ENCODE peak calls at places on chromosomes 6 and 20, in ten cellular contexts. O is psoas muscle; D is keratinocyte; Q is tibial nerve; F is A549; L is tibial artery; S is left ventricle myocardium inferior; Y is CD8-positive, alpha-beta memory T cell; N is IMR-90; H is prostate gland. X is an unnamed sample.

GRCh38 chr20:35491823-35492222 is 36.4 kb downstream of the CEP250 start:
- DNase-seq in S (no peak), H (no peak), O (no peak), Y (no peak), F (no peak), L (no peak), N (peak; percentile 18), D (no peak), Q (no peak), X (no peak)

GRCh38 chr6:116580198-116580597 is 8.9 kb downstream of the RWDD1 start:
- DNase-seq in Y (no peak), N (peak; percentile 74), H (no peak), F (no peak), O (no peak), L (no peak), S (no peak), Q (no peak), D (no peak), X (no peak)

GRCh38 chr6:133184798-133185380 is 56.3 kb upstream of the EYA4 start:
- DNase-seq in H (no peak), N (peak; percentile 53), S (no peak), L (no peak), Y (no peak), O (no peak), D (no peak), F (peak; percentile 23), Q (no peak), X (no peak)

GRCh38 chr6:88166901-88167624 is 916 bp upstream of the CNR1 start:
- DNase-seq in F (no peak), N (no peak), Q (no peak), H (no peak), L (no peak), S (no peak), O (no peak), D (no peak), Y (no peak), X (no peak)

GRCh38 chr6:105459884-105460283 is 57.0 kb upstream of the PREP start:
- DNase-seq in Q (no peak), Y (no peak), D (peak; percentile 40), L (no peak), H (no peak), O (no peak), N (peak; percentile 35), S (no peak), F (peak; percentile 12), X (no peak)

GRCh38 chr20:8844179-8844578 is 224.7 kb upstream of the PLCB4 start:
- DNase-seq in N (no peak), L (no peak), Q (no peak), H (no peak), O (no peak), F (no peak), D (no peak), S (no peak), Y (no peak), X (no peak)

GRCh38 chr6:7785243-7785941 is 59.5 kb downstream of the BMP6 start:
- DNase-seq in L (no peak), F (no peak), O (no peak), S (no peak), N (no peak), Q (no peak), D (no peak), Y (no peak), H (no peak), X (no peak)

GRCh38 chr20:6636209-6637159 is 131.0 kb upstream of the BMP2 start:
- DNase-seq in S (no peak), O (no peak), L (no peak), D (no peak), Y (no peak), Q (peak; percentile 57), N (peak; percentile 69), H (peak; percentile 43), F (peak; percentile 47), X (peak; percentile 42)

GRCh38 chr6:37501632-37502466 is 2.2 kb upstream of the CCDC167 start:
- DNase-seq in F (no peak), H (no peak), O (no peak), D (no peak), Y (peak; percentile 67), S (no peak), L (no peak), N (no peak), Q (no peak), X (no peak)

GRCh38 chr20:37071481-37071911 is 24.3 kb downstream of the RBL1 start:
- DNase-seq in F (no peak), L (no peak), D (peak; percentile 57), Y (peak; percentile 55), Q (no peak), N (peak; percentile 67), O (no peak), H (no peak), S (no peak), X (no peak)

GRCh38 chr6:19181252-19181651 is 655.9 kb upstream of the ID4 start:
- DNase-seq in H (peak; percentile 7), Q (no peak), D (no peak), Y (no peak), F (no peak), S (no peak), O (no peak), N (no peak), L (no peak), X (no peak)

GRCh38 chr6:106122306-106122940 is 36.3 kb downstream of the PRDM1 start:
- DNase-seq in L (no peak), Q (no peak), Y (no peak), F (no peak), S (no peak), N (no peak), D (no peak), O (no peak), H (no peak), X (no peak)

GRCh38 chr20:37804584-37805566 is 98.1 kb upstream of the VSTM2L start:
- DNase-seq in N (no peak), D (no peak), O (no peak), Q (no peak), S (no peak), Y (no peak), L (no peak), H (no peak), F (no peak), X (no peak)

GRCh38 chr6:167921831-167922230 is 75.6 kb upstream of the KIF25 start:
- DNase-seq in N (no peak), L (no peak), Y (no peak), S (no peak), D (no peak), O (no peak), F (no peak), Q (no peak), H (no peak), X (no peak)

GRCh38 chr6:149990672-149991402 is 27.1 kb downstream of the ULBP1 start:
- DNase-seq in Y (no peak), Q (no peak), F (no peak), H (no peak), O (no peak), D (no peak), L (peak; percentile 47), S (no peak), N (no peak), X (peak; percentile 37)

GRCh38 chr6:16064687-16065086 is 64.2 kb upstream of the MYLIP start:
- DNase-seq in S (no peak), D (no peak), F (no peak), O (no peak), Q (no peak), H (no peak), N (no peak), Y (no peak), L (no peak), X (no peak)

GRCh38 chr20:5073154-5074049 is 46.4 kb downstream of the PCNA start:
- DNase-seq in S (peak; percentile 88), Y (no peak), L (peak; percentile 97), F (peak; percentile 97), D (peak; percentile 75), H (peak; percentile 96), Q (peak; percentile 83), N (peak; percentile 22), O (peak; percentile 85), X (peak; percentile 95)

GRCh38 chr20:8039048-8039447 is 19.5 kb upstream of the TMX4 start:
- DNase-seq in Q (no peak), Y (no peak), F (peak; percentile 8), H (no peak), N (no peak), D (no peak), O (no peak), S (no peak), L (no peak), X (no peak)

GRCh38 chr6:57265755-57266221 is 43.7 kb upstream of the RAB23 start:
- DNase-seq in D (no peak), F (no peak), S (no peak), H (no peak), L (no peak), Q (no peak), Y (no peak), N (peak; percentile 72), O (no peak), X (no peak)

GRCh38 chr6:72967329-72967728 is 258.0 kb downstream of the KHDC1L start:
- DNase-seq in S (no peak), F (no peak), Q (no peak), L (no peak), N (no peak), D (no peak), O (no peak), H (no peak), Y (no peak), X (no peak)
- H3K27ac ChIP-seq in S (no peak overlapping the region), F (no peak overlapping the region), Q (no peak overlapping the region), L (no peak overlapping the region), N (no peak overlapping the region), D (no peak overlapping the region), O (peak overlapping the region; percentile 79), H (no peak overlapping the region), Y (no peak overlapping the region), X (no peak overlapping the region)

GRCh38 chr20:44199877-44200276 is 10.7 kb downstream of the OSER1 start:
- DNase-seq in Q (no peak), O (no peak), S (no peak), D (no peak), F (no peak), Y (no peak), N (no peak), H (no peak), L (no peak), X (no peak)
- H3K27ac ChIP-seq in Q (no peak overlapping the region), O (peak overlapping the region; percentile 92), S (no peak overlapping the region), D (no peak overlapping the region), F (peak overlapping the region; percentile 24), Y (no peak overlapping the region), N (peak overlapping the region; percentile 10), H (no peak overlapping the region), L (peak overlapping the region; percentile 3), X (no peak overlapping the region)

DNA sequence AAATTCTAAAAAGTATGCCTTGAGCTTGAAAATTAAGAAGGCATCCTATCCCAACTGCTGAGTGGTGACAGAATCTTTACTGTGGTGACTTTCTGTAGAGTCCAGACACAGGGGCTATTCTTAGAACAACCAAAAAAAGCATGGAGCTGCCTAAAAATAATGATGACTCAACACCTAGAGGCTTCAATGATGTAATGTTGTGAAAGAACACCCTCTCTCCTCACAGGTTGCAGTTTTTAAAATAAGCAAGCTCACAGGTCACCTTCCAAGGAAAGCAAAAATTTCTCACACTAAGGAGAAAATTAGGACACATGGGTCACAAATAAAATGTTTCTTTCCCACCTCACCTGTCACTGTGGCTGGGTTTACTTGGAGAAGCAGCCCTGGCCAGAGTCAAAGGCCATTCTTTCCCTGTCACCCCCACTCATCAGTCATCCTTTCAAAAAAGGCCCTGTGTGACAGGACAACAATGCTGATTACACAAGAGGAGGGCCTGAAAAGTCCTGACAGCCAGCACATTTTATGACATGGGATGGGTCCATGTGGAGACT is 53.5 kb downstream of the RCAN2 start:
- DNase-seq in L (no peak), H (no peak), D (no peak), F (no peak), S (no peak), O (no peak), N (peak; percentile 33), Q (no peak), Y (no peak), X (no peak)
- H3K27ac ChIP-seq in L (peak overlapping the region; percentile 77), H (no peak overlapping the region), D (no peak overlapping the region), F (no peak overlapping the region), S (peak overlapping the region; percentile 88), O (peak overlapping the region; percentile 82), N (no peak overlapping the region), Q (no peak overlapping the region), Y (no peak overlapping the region), X (no peak overlapping the region)

GRCh38 chr6:131293472-131293911 is 158.2 kb downstream of the AKAP7 start:
- DNase-seq in Q (no peak), O (no peak), L (no peak), F (no peak), N (no peak), D (no peak), S (no peak), H (no peak), Y (no peak), X (no peak)
- H3K27ac ChIP-seq in Q (no peak overlapping the region), O (no peak overlapping the region), L (no peak overlapping the region), F (no peak overlapping the region), N (no peak overlapping the region), D (no peak overlapping the region), S (no peak overlapping the region), H (no peak overlapping the region), Y (no peak overlapping the region), X (no peak overlapping the region)